ENCODE peak calls at places on chromosome 20, in five cellular contexts. G is AG08396, T is fibroblast of lung, I is iris pigment epithelial cell, K is EL. X is an unnamed sample.

GRCh38 chr20:41174373-41174772 is 37.0 kb downstream of the PLCG1 start:
- DNase-seq in T (no peak), G (no peak), K (no peak), I (no peak), X (no peak)

GRCh38 chr20:40255368-40255767 is 433.7 kb downstream of the MAFB start:
- DNase-seq in I (no peak), K (no peak), G (no peak), T (peak; percentile 34), X (peak; percentile 7)

GRCh38 chr20:38255389-38255788 is 5.1 kb downstream of the KIAA1755 start:
- DNase-seq in I (peak; percentile 48), K (no peak), T (no peak), G (no peak), X (peak; percentile 61)

GRCh38 chr20:22465622-22466446 is 118.5 kb downstream of the FOXA2 start:
- DNase-seq in T (no peak), I (no peak), K (no peak), G (no peak), X (no peak)

GRCh38 chr20:25023316-25023715 is 30.8 kb upstream of the APMAP start:
- DNase-seq in I (no peak), T (no peak), G (no peak), K (no peak), X (no peak)

GRCh38 chr20:4112490-4113420 is 97.4 kb upstream of the RNF24 start:
- DNase-seq in G (no peak), I (peak; percentile 78), T (peak; percentile 65), K (peak; percentile 58), X (peak; percentile 75)

GRCh38 chr20:3248167-3248992 is 9.4 kb upstream of the SLC4A11 start:
- DNase-seq in I (peak; percentile 43), T (peak; percentile 33), G (no peak), K (peak; percentile 37), X (peak; percentile 36)

GRCh38 chr20:33936651-33937050 is 57.1 kb upstream of the RALY start:
- DNase-seq in I (no peak), T (no peak), G (no peak), K (no peak), X (no peak)

GRCh38 chr20:56750430-56750829 is 121.3 kb downstream of the TFAP2C start:
- DNase-seq in T (no peak), K (no peak), I (peak; percentile 12), G (no peak), X (no peak)

GRCh38 chr20:58716476-58717277 is 24.1 kb downstream of the NPEPL1 start:
- DNase-seq in G (peak; percentile 12), I (no peak), K (no peak), T (no peak), X (no peak)

GRCh38 chr20:24780648-24781047 is 168.4 kb upstream of the CST7 start:
- DNase-seq in T (no peak), G (no peak), K (no peak), I (no peak), X (no peak)

GRCh38 chr20:49573900-49574416 is 6.0 kb upstream of the PTGIS start:
- DNase-seq in K (peak; percentile 35), G (peak; percentile 72), I (peak; percentile 79), T (no peak), X (no peak)

GRCh38 chr20:1803216-1804128 is 91.7 kb upstream of the SIRPA start:
- DNase-seq in G (peak; percentile 58), I (peak; percentile 81), T (peak; percentile 59), K (peak; percentile 58), X (peak; percentile 57)

GRCh38 chr20:997486-997885 is 4.6 kb downstream of the RSPO4 start:
- DNase-seq in T (no peak), K (no peak), G (no peak), I (no peak), X (no peak)

GRCh38 chr20:62804632-62805364 is at the start of gene OGFR:
- DNase-seq in I (peak; percentile 54), K (peak; percentile 64), G (peak; percentile 90), T (peak; percentile 50), X (peak; percentile 58)

GRCh38 chr20:57514273-57514751 is 10.6 kb downstream of the CTCFL start:
- DNase-seq in G (peak; percentile 83), T (peak; percentile 75), K (peak; percentile 62), I (peak; percentile 70), X (peak; percentile 63)

GRCh38 chr20:8132632-8133587 is 844 bp downstream of the PLCB1 start:
- DNase-seq in I (peak; percentile 43), T (peak; percentile 53), K (no peak), G (no peak), X (no peak)

GRCh38 chr20:58618694-58619540 is 32.2 kb upstream of the STX16 start:
- DNase-seq in I (peak; percentile 82), K (no peak), G (peak; percentile 74), T (peak; percentile 85), X (peak; percentile 94)

GRCh38 chr20:1809121-1809520 is 86.1 kb upstream of the SIRPA start:
- DNase-seq in G (peak; percentile 80), I (peak; percentile 72), K (peak; percentile 93), T (peak; percentile 60), X (peak; percentile 81)

GRCh38 chr20:16216227-16217210 is 356.7 kb downstream of the KIF16B start:
- DNase-seq in I (peak; percentile 10), T (no peak), K (no peak), G (no peak), X (peak; percentile 34)

GRCh38 chr20:17610566-17611289 is 40.9 kb downstream of the DSTN start:
- DNase-seq in I (no peak), T (no peak), K (no peak), G (no peak), X (no peak)

GRCh38 chr20:31570735-31571617 is 34.1 kb upstream of the ID1 start:
- DNase-seq in I (no peak), T (no peak), G (no peak), K (peak; percentile 74), X (peak; percentile 75)

GRCh38 chr20:47688385-47689381 is 96.6 kb downstream of the SULF2 start:
- DNase-seq in T (no peak), I (peak; percentile 42), G (no peak), K (no peak), X (peak; percentile 53)

GRCh38 chr20:916125-916799 is at the start of gene ANGPT4:
- DNase-seq in I (no peak), K (no peak), T (no peak), G (peak; percentile 31), X (no peak)

GRCh38 chr20:41998539-41999341 is 380.6 kb upstream of the CHD6 start:
- DNase-seq in I (no peak), K (no peak), T (no peak), G (no peak), X (no peak)

GRCh38 chr20:24959591-24960301 is 10.7 kb downstream of the CST7 start:
- DNase-seq in G (no peak), I (no peak), T (no peak), K (no peak), X (no peak)

GRCh38 chr20:63772781-63773520 is 33.4 kb downstream of the SLC2A4RG start:
- DNase-seq in T (no peak), G (no peak), I (no peak), K (no peak), X (no peak)

GRCh38 chr20:23488470-23488869 is 2.4 kb upstream of the CST8 start:
- DNase-seq in K (no peak), G (no peak), T (no peak), I (no peak), X (no peak)

GRCh38 chr20:34024733-34025351 is 31.1 kb downstream of the RALY start:
- DNase-seq in K (no peak), T (no peak), G (no peak), I (no peak), X (no peak)

GRCh38 chr20:824490-824889 is 9.0 kb upstream of the FAM110A start:
- DNase-seq in T (no peak), G (no peak), K (no peak), I (no peak), X (no peak)

GRCh38 chr20:45432294-45432693 is 16.4 kb downstream of the PIGT start:
- DNase-seq in T (no peak), G (no peak), I (no peak), K (no peak), X (no peak)

GRCh38 chr20:4681441-4681840 is 40.3 kb upstream of the PRND start:
- DNase-seq in K (no peak), G (no peak), T (no peak), I (no peak), X (no peak)

GRCh38 chr20:18879262-18879661 is 65.7 kb downstream of the SCP2D1 start:
- DNase-seq in K (no peak), I (no peak), T (no peak), G (no peak), X (no peak)

GRCh38 chr20:21521596-21522478 is 8.0 kb upstream of the NKX2-2 start:
- DNase-seq in T (no peak), G (no peak), K (no peak), I (no peak), X (no peak)

GRCh38 chr20:50320910-50321796 is 130.5 kb downstream of the CEBPB start:
- DNase-seq in K (peak; percentile 96), I (peak; percentile 97), G (peak; percentile 92), T (peak; percentile 91), X (peak; percentile 97)

GRCh38 chr20:21202284-21202683 is 76.4 kb downstream of the KIZ start:
- DNase-seq in T (peak; percentile 17), K (peak; percentile 23), I (peak; percentile 11), G (no peak), X (peak; percentile 58)

GRCh38 chr20:36835025-36835424 is 40.9 kb upstream of the TLDC2 start:
- DNase-seq in I (no peak), K (no peak), T (no peak), G (no peak), X (no peak)

GRCh38 chr20:44776977-44777376 is 31.3 kb downstream of the KCNK15 start:
- DNase-seq in I (peak; percentile 32), K (peak; percentile 17), G (no peak), T (peak; percentile 23), X (peak; percentile 29)